ENCODE peak calls at places on chromosomes 2 and 18, in nine cellular contexts. K is HCT116, C is brain microvascular endothelial cell, S is iPS DF 6.9, Z is skeletal muscle cell, Y is body of pancreas, L is prostate gland, O is astrocyte of the spinal cord, P is adrenal gland. M is an unnamed sample.

GRCh38 chr2:154639997-154640396 is 58.5 kb upstream of the KCNJ3 start:
- DNase-seq in K (no peak), C (no peak), S (no peak), Z (no peak), Y (no peak), L (no peak), O (no peak), P (no peak), M (no peak)

GRCh38 chr2:25521126-25521525 is 152.3 kb downstream of the DTNB start:
- DNase-seq in K (no peak), C (no peak), S (no peak), Z (no peak), Y (no peak), L (no peak), O (no peak), P (no peak), M (no peak)

GRCh38 chr2:41967426-41968181 is 80.2 kb upstream of the PKDCC start:
- DNase-seq in K (no peak), C (no peak), S (no peak), Z (no peak), Y (peak), L (no peak), O (peak), P (no peak), M (no peak)

GRCh38 chr2:1556776-1557466 is 143.7 kb downstream of the TPO start:
- DNase-seq in K (no peak), C (peak), S (no peak), Z (peak), Y (peak), L (no peak), O (peak), P (peak), M (peak)

GRCh38 chr2:190136259-190136658 is 73.7 kb upstream of the MSTN start:
- DNase-seq in K (no peak), C (no peak), S (no peak), Z (no peak), Y (no peak), L (no peak), O (no peak), P (no peak), M (no peak)

GRCh38 chr2:235439959-235440662 is 53.7 kb upstream of the AGAP1 start:
- DNase-seq in K (no peak), C (no peak), S (no peak), Z (no peak), Y (no peak), L (no peak), O (no peak), P (no peak), M (no peak)

GRCh38 chr2:207935991-207936370 is 89.3 kb downstream of the PLEKHM3 start:
- DNase-seq in K (no peak), C (no peak), S (no peak), Z (no peak), Y (no peak), L (no peak), O (no peak), P (no peak), M (no peak)

GRCh38 chr2:234571620-234572407 is 74.9 kb upstream of the ARL4C start:
- DNase-seq in K (no peak), C (no peak), S (no peak), Z (no peak), Y (no peak), L (no peak), O (no peak), P (no peak), M (no peak)

GRCh38 chr2:231648579-231649174 is 56.0 kb downstream of the TEX44 start:
- DNase-seq in K (peak), C (peak), S (no peak), Z (no peak), Y (peak), L (peak), O (peak), P (peak), M (no peak)

GRCh38 chr2:221570321-221571107 is 1.6 kb downstream of the EPHA4 start:
- DNase-seq in K (no peak), C (peak), S (no peak), Z (no peak), Y (peak), L (peak), O (peak), P (peak), M (no peak)

GRCh38 chr2:229715895-229716507 is 1.6 kb upstream of the DNER start:
- DNase-seq in K (peak), C (no peak), S (no peak), Z (no peak), Y (peak), L (no peak), O (peak), P (peak), M (peak)

GRCh38 chr2:61396005-61396404 is 74.9 kb downstream of the USP34 start:
- DNase-seq in K (no peak), C (no peak), S (no peak), Z (no peak), Y (no peak), L (no peak), O (no peak), P (no peak), M (no peak)

GRCh38 chr2:160407393-160408204 is 86.0 kb downstream of the RBMS1 start:
- DNase-seq in K (no peak), C (peak), S (no peak), Z (peak), Y (peak), L (peak), O (peak), P (peak), M (no peak)

GRCh38 chr18:62869327-62869726 is 154.0 kb downstream of the PHLPP1 start:
- DNase-seq in K (no peak), C (no peak), S (no peak), Z (no peak), Y (no peak), L (no peak), O (no peak), P (no peak), M (no peak)

GRCh38 chr2:209577376-209578357 is 153.8 kb downstream of the MAP2 start:
- DNase-seq in K (peak), C (no peak), S (no peak), Z (no peak), Y (no peak), L (no peak), O (peak), P (no peak), M (no peak)

GRCh38 chr2:242035858-242036652 is 166.5 kb downstream of the RTP5 start:
- DNase-seq in K (no peak), C (no peak), S (no peak), Z (no peak), Y (no peak), L (no peak), O (no peak), P (no peak), M (no peak)

GRCh38 chr2:20106746-20107145 is 55.3 kb upstream of the LAPTM4A start:
- DNase-seq in K (no peak), C (no peak), S (peak), Z (no peak), Y (peak), L (peak), O (no peak), P (peak), M (no peak)

GRCh38 chr2:172094319-172095145 is 8.2 kb downstream of the DLX2 start:
- DNase-seq in K (no peak), C (no peak), S (no peak), Z (no peak), Y (no peak), L (no peak), O (no peak), P (no peak), M (no peak)

GRCh38 chr2:60544980-60545560 is 8.4 kb downstream of the BCL11A start:
- DNase-seq in K (no peak), C (no peak), S (no peak), Z (no peak), Y (no peak), L (no peak), O (no peak), P (peak), M (no peak)

GRCh38 chr18:75170022-75170789 is 38.7 kb downstream of the PTGR3 start:
- DNase-seq in K (no peak), C (no peak), S (no peak), Z (no peak), Y (no peak), L (no peak), O (no peak), P (no peak), M (no peak)

GRCh38 chr2:215607790-215608189 is 171.9 kb upstream of the FN1 start:
- DNase-seq in K (no peak), C (no peak), S (no peak), Z (no peak), Y (no peak), L (no peak), O (peak), P (no peak), M (no peak)

GRCh38 chr18:63949068-63949737 is at the start of gene HMSD:
- DNase-seq in K (peak), C (peak), S (no peak), Z (no peak), Y (peak), L (no peak), O (peak), P (no peak), M (no peak)

GRCh38 chr2:166900700-166901099 is 12.4 kb downstream of the XIRP2 start:
- DNase-seq in K (no peak), C (peak), S (peak), Z (peak), Y (no peak), L (no peak), O (peak), P (no peak), M (peak)

GRCh38 chr2:64609229-64609994 is 44.3 kb downstream of the SERTAD2 start:
- DNase-seq in K (no peak), C (no peak), S (no peak), Z (no peak), Y (peak), L (no peak), O (no peak), P (peak), M (no peak)

GRCh38 chr2:3151153-3151918 is 226.3 kb downstream of the EIPR1 start:
- DNase-seq in K (no peak), C (no peak), S (no peak), Z (no peak), Y (no peak), L (no peak), O (no peak), P (no peak), M (no peak)

GRCh38 chr18:4638680-4639079 is 183.6 kb upstream of the DLGAP1 start:
- DNase-seq in K (no peak), C (no peak), S (no peak), Z (no peak), Y (no peak), L (no peak), O (no peak), P (no peak), M (no peak)

DNA sequence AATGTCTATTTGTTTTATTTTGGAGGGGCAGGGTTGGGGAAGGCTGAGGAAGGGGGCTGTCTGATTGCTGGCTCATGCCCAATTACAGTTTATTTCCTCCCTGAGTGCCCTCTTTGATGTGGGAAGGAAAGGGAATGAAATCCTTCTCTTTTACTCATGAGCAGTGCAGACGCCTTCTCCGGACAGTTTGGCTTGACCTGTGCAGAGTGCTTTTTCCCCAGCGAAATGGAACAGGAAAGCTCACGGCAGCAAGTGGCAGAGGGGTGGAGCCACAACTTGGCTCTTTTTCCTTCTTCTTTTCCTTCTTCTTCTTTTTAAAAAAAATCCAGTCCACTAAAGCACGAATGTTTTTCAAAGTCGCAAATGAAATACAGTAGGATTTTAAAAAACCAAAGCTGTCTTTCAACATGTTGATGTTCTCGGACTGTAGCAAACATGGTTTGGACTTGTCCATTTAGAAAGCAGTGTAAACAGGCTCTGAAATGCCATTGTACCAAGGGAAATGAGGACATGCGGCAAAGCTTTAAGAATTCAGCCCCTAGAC is 34.6 kb downstream of the RAB31 start:
- DNase-seq in K (no peak), C (peak), S (no peak), Z (no peak), Y (no peak), L (no peak), O (peak), P (peak), M (peak)
- H3K4me3 ChIP-seq in K (peak), C (no peak), S (no peak), Z (no peak), Y (no peak), L (no peak), O (no peak), P (peak), M (no peak)

GRCh38 chr2:8514748-8515389 is 167.0 kb upstream of the ID2 start:
- DNase-seq in K (no peak), C (no peak), S (no peak), Z (no peak), Y (no peak), L (no peak), O (no peak), P (no peak), M (no peak)

GRCh38 chr2:8515390-8515761 is 166.5 kb upstream of the ID2 start:
- DNase-seq in K (no peak), C (no peak), S (no peak), Z (no peak), Y (peak), L (no peak), O (no peak), P (peak), M (no peak)

GRCh38 chr2:8515864-8516533 is 165.9 kb upstream of the ID2 start:
- DNase-seq in K (no peak), C (no peak), S (no peak), Z (no peak), Y (no peak), L (no peak), O (no peak), P (no peak), M (no peak)

GRCh38 chr2:8513601-8514273 is 168.1 kb upstream of the ID2 start:
- DNase-seq in K (no peak), C (no peak), S (no peak), Z (no peak), Y (no peak), L (no peak), O (no peak), P (no peak), M (no peak)

GRCh38 chr2:8514274-8514662 is 167.6 kb upstream of the ID2 start:
- DNase-seq in K (no peak), C (no peak), S (no peak), Z (no peak), Y (no peak), L (no peak), O (no peak), P (no peak), M (no peak)
- H3K4me3 ChIP-seq in K (no peak), C (no peak), S (no peak), Z (no peak), Y (no peak), L (no peak), O (no peak), P (no peak), M (no peak)

GRCh38 chr2:18430996-18431748 is 129.3 kb downstream of the RDH14 start:
- DNase-seq in K (no peak), C (no peak), S (no peak), Z (no peak), Y (no peak), L (no peak), O (no peak), P (no peak), M (no peak)

GRCh38 chr2:18432999-18433398 is 127.5 kb downstream of the RDH14 start:
- DNase-seq in K (no peak), C (peak), S (no peak), Z (no peak), Y (no peak), L (no peak), O (peak), P (no peak), M (no peak)

GRCh38 chr2:18435425-18436037 is 124.9 kb downstream of the RDH14 start:
- DNase-seq in K (peak), C (peak), S (peak), Z (no peak), Y (peak), L (peak), O (peak), P (no peak), M (no peak)

GRCh38 chr2:18436408-18437077 is 123.9 kb downstream of the RDH14 start:
- DNase-seq in K (no peak), C (peak), S (no peak), Z (no peak), Y (no peak), L (no peak), O (peak), P (no peak), M (no peak)

GRCh38 chr2:18433872-18434271 is 126.6 kb downstream of the RDH14 start:
- DNase-seq in K (no peak), C (no peak), S (no peak), Z (no peak), Y (no peak), L (no peak), O (no peak), P (no peak), M (no peak)
- H3K4me3 ChIP-seq in K (no peak), C (no peak), S (no peak), Z (no peak), Y (no peak), L (no peak), O (no peak), P (no peak), M (no peak)

GRCh38 chr2:222796413-222797103 is 64.3 kb upstream of the ACSL3 start:
- DNase-seq in K (no peak), C (peak), S (no peak), Z (peak), Y (peak), L (peak), O (peak), P (no peak), M (no peak)
- H3K4me3 ChIP-seq in K (no peak), C (no peak), S (no peak), Z (no peak), Y (no peak), L (no peak), O (no peak), P (no peak), M (no peak)